ENCODE peak calls at places on chromosome 17, in seven cellular contexts. I, A, X, R, L, O and C are unnamed samples.

GRCh38 chr17:12438813-12439586 is 226.7 kb upstream of the MYOCD start:
- DNase-seq in I (no peak), A (no peak), X (no peak), R (peak), L (no peak), O (no peak), C (no peak)

GRCh38 chr17:68512967-68513474 is 791 bp downstream of the PRKAR1A start:
- DNase-seq in I (peak), A (no peak), X (no peak), R (peak), L (peak), O (peak), C (no peak)

GRCh38 chr17:37361543-37361942 is 14.2 kb upstream of the C17orf78 start:
- DNase-seq in I (no peak), A (no peak), X (no peak), R (no peak), L (no peak), O (peak), C (no peak)

GRCh38 chr17:58335061-58335731 is 6.6 kb upstream of the TSPOAP1 start:
- DNase-seq in I (no peak), A (no peak), X (peak), R (no peak), L (no peak), O (no peak), C (no peak)

GRCh38 chr17:59627269-59627668 is 7.6 kb downstream of the CLTC start:
- DNase-seq in I (peak), A (no peak), X (no peak), R (no peak), L (peak), O (no peak), C (no peak)

GRCh38 chr17:10025976-10026785 is 121.1 kb upstream of the RCVRN start:
- DNase-seq in I (no peak), A (no peak), X (peak), R (no peak), L (no peak), O (no peak), C (peak)

GRCh38 chr17:70080541-70081347 is 5.7 kb downstream of the KCNJ16 start:
- DNase-seq in I (peak), A (no peak), X (no peak), R (no peak), L (no peak), O (no peak), C (no peak)

GRCh38 chr17:41529491-41529915 is 1.4 kb upstream of the KRT19 start:
- DNase-seq in I (no peak), A (no peak), X (no peak), R (no peak), L (no peak), O (peak), C (no peak)

GRCh38 chr17:67082110-67082509 is 37.8 kb downstream of the CACNG1 start:
- DNase-seq in I (no peak), A (no peak), X (no peak), R (no peak), L (no peak), O (no peak), C (no peak)

GRCh38 chr17:6544770-6545169 is 11.6 kb downstream of the PITPNM3 start:
- DNase-seq in I (no peak), A (peak), X (peak), R (no peak), L (no peak), O (no peak), C (no peak)

GRCh38 chr17:13947499-13947898 is 121.8 kb upstream of the COX10 start:
- DNase-seq in I (no peak), A (no peak), X (no peak), R (no peak), L (no peak), O (peak), C (no peak)

GRCh38 chr17:76909971-76910760 is 42.0 kb downstream of the MGAT5B start:
- DNase-seq in I (peak), A (peak), X (peak), R (peak), L (peak), O (peak), C (peak)

GRCh38 chr17:8846768-8847211 is 20.7 kb downstream of the PIK3R6 start:
- DNase-seq in I (peak), A (no peak), X (peak), R (peak), L (peak), O (peak), C (peak)

GRCh38 chr17:11909348-11909747 is 87.9 kb downstream of the ZNF18 start:
- DNase-seq in I (no peak), A (peak), X (peak), R (peak), L (no peak), O (no peak), C (no peak)

GRCh38 chr17:14747576-14747940 is 446.7 kb downstream of the HS3ST3B1 start:
- DNase-seq in I (peak), A (no peak), X (no peak), R (no peak), L (no peak), O (no peak), C (no peak)

GRCh38 chr17:45812102-45812501 is 28.0 kb downstream of the CRHR1 start:
- DNase-seq in I (no peak), A (no peak), X (no peak), R (peak), L (peak), O (no peak), C (peak)
- H4K8ac ChIP-seq in I (no peak), A (no peak), X (no peak), R (no peak), L (no peak), O (no peak), C (no peak)

DNA sequence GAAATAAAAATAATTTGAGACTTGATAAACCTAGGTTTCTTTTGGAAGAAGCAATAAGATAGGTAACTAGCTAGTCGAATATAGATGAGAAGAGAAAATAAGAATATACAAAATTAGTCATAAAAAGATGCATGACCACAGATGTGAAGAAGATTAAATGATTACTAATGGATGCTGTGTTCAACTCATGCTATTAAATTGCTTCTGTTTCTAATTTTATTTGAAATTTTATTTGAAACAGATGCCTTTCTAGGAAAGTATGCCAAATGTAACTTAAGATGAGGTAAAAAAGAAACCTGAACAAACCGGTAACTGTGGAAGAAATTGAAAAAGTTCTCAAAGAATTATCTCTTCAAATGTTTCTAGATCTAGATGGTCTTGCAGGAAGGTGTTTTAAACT is 91.6 kb downstream of the OR1D5 start:
- DNase-seq in I (no peak), A (no peak), X (no peak), R (no peak), L (no peak), O (no peak), C (no peak)
- H4K8ac ChIP-seq in I (no peak), A (no peak), X (no peak), R (no peak), L (no peak), O (no peak), C (no peak)

DNA sequence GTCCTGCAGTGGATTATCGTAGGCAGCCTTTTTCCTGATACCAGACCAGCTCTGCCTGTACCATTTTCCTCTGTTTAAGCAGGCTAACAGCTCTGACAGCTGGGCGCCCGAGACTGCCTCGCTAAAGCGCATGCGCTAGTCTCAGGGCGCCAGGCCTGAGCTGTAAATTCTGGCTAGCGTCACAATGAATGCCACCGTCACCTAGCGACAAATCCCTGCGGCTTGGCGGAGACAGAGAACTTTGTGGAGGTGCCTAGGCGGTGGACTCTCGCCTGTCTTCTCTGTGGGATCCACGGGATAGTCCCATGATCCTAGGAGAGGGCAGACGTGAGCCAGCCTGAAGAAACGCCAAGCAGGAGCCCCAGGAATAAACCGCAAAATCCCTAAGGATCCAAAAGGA is 573.9 kb downstream of the KCNJ18 start:
- DNase-seq in I (no peak), A (no peak), X (no peak), R (no peak), L (no peak), O (peak), C (no peak)
- H4K8ac ChIP-seq in I (no peak), A (no peak), X (no peak), R (no peak), L (no peak), O (no peak), C (no peak)

GRCh38 chr17:42814633-42815399 is 9.3 kb downstream of the BECN1 start:
- DNase-seq in I (peak), A (no peak), X (no peak), R (no peak), L (peak), O (no peak), C (no peak)
- H4K8ac ChIP-seq in I (peak), A (no peak), X (no peak), R (no peak), L (no peak), O (no peak), C (no peak)

DNA sequence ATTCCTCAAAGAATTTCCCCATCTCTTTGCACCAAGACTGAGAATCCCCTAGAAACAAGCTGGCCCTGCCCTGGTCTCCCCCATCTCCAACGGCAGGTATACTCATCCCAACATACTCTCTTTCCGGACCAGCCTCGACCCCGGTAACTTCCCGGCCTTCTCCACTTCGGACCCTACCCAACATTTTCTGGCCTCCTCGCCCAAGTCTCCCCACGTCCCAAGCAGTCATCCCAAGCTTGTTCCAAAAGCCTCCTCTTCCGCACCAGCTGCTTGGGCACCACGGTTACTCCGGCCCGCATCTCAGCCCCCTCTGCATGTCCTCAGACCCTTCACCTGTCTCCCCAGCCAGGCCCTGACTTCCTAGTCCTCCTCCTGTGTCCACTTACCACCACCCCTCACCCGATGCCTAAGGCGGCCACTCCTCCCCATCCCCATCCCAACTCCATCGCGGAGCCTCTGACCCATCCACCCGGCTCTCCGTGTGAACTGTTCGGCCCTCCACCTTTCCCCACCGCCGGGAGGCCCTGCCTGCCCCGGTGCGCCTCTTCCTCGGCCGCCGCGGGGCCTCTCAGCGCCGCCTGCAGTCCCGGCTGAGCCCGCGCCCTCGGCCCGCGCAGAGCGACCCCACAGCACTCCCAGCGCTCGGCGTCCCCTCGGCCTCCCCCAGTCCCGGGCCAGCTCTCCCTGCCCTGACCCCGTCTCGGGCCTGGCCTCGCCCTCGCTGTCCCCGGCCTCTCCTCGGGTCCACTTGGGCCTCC is 993 bp downstream of the PITPNA start:
- DNase-seq in I (no peak), A (peak), X (no peak), R (no peak), L (peak), O (peak), C (no peak)
- H4K8ac ChIP-seq in I (no peak), A (peak), X (no peak), R (no peak), L (peak), O (peak), C (no peak)

GRCh38 chr17:51032850-51033249 is 87.8 kb downstream of the SPAG9 start:
- DNase-seq in I (peak), A (no peak), X (no peak), R (no peak), L (no peak), O (no peak), C (no peak)
- H4K8ac ChIP-seq in I (no peak), A (peak), X (no peak), R (no peak), L (no peak), O (no peak), C (no peak)

DNA sequence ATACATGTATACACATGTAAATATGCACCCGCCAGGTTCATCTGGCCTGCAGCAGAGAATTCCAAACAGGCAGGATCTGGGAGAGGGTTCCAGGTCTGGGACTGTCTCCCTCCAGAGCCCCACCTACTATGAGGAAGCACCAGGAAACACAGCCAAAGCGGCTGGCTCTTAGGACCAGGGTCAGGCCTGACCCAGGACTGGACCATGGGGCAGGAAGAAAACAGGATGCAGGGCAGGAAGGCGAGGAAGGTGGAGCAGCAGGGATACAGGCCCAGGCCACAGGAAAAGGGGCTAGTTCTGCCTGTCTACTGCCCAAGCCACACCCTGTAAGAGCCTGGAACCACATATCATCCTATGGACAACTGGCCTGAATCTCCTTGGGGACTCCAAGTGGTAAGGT is 2.2 kb downstream of the HID1 start:
- DNase-seq in I (no peak), A (no peak), X (no peak), R (no peak), L (no peak), O (no peak), C (no peak)
- H4K8ac ChIP-seq in I (no peak), A (no peak), X (no peak), R (no peak), L (no peak), O (no peak), C (no peak)

DNA sequence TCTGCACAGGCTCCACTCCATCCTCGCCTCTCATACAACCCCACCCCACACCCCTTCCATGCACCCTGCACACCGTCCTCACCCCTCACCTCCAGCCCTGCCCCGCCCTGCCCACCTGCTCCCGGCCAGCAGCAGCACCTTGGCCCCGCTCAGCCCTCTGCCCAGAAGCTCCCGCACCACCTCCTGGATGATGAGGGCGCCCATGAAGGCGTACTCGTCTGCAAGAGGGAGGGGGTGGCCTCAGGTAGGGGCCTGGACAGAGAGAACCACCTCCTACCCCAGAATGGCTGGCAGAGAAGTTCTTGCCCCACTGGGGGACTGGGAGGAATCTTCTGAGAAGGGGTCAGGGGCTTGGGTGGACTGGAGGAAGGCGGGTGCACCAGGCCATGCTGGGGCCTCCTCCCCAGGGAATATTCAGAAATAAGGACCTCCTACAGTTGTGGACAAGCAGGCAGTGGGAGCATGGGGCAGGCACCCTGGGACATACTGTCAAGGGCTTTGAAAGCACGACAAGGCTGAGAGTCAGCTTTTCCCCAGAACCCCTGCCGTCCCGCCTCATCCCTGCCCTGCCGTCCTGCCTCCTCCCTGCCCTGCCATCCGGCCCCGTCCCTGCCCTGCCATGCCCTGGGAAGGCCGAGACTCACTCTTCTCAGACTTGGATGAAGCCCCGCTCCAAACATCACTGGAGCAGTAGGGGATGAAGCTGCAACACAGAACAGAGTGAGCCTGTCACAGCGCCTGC is 3.1 kb downstream of the NOTUM start:
- DNase-seq in I (no peak), A (no peak), X (no peak), R (no peak), L (no peak), O (no peak), C (no peak)
- H4K8ac ChIP-seq in I (no peak), A (no peak), X (no peak), R (no peak), L (no peak), O (no peak), C (no peak)

GRCh38 chr17:48258317-48258716 is 150.8 kb downstream of the SNX11 start:
- DNase-seq in I (no peak), A (no peak), X (no peak), R (no peak), L (peak), O (no peak), C (no peak)
- H4K8ac ChIP-seq in I (no peak), A (no peak), X (no peak), R (no peak), L (no peak), O (no peak), C (no peak)